ENCODE peak calls at places on chromosomes 11 and 22, in seven cellular contexts. One of them, this sample, is unnamed.
A peak's percentile ranks its signal among the peaks of the same experiment; 100 is the strongest.

GRCh38 chr11:111098091-111098490 is 147.4 kb upstream of the POU2AF2 start:
- DNase-seq in mammary epithelial cell: no peak
- DNase-seq in fibroblast of lung: no peak
- DNase-seq in kidney: no peak
- DNase-seq in IMR-90: no peak
- DNase-seq in endothelial cell of umbilical vein: no peak
- DNase-seq in GM23248: no peak
- DNase-seq in this sample: no peak

GRCh38 chr11:106697058-106697457 is 321.2 kb downstream of the GUCY1A2 start:
- DNase-seq in mammary epithelial cell: peak; percentile 25
- DNase-seq in fibroblast of lung: peak; percentile 90
- DNase-seq in kidney: no peak
- DNase-seq in IMR-90: peak; percentile 76
- DNase-seq in endothelial cell of umbilical vein: no peak
- DNase-seq in GM23248: peak; percentile 79
- DNase-seq in this sample: peak; percentile 66

GRCh38 chr22:47144791-47145425 is 382.5 kb downstream of the TBC1D22A start:
- DNase-seq in mammary epithelial cell: no peak
- DNase-seq in fibroblast of lung: no peak
- DNase-seq in kidney: no peak
- DNase-seq in IMR-90: no peak
- DNase-seq in endothelial cell of umbilical vein: no peak
- DNase-seq in GM23248: no peak
- DNase-seq in this sample: no peak

GRCh38 chr11:124762077-124762623 is at the start of gene ESAM:
- DNase-seq in mammary epithelial cell: no peak
- DNase-seq in fibroblast of lung: no peak
- DNase-seq in kidney: peak; percentile 86
- DNase-seq in IMR-90: no peak
- DNase-seq in endothelial cell of umbilical vein: no peak
- DNase-seq in GM23248: peak; percentile 23
- DNase-seq in this sample: no peak

GRCh38 chr11:65648997-65649491 is 11.1 kb downstream of the SIPA1 start:
- DNase-seq in mammary epithelial cell: no peak
- DNase-seq in fibroblast of lung: peak; percentile 18
- DNase-seq in kidney: peak; percentile 83
- DNase-seq in IMR-90: no peak
- DNase-seq in endothelial cell of umbilical vein: no peak
- DNase-seq in GM23248: no peak
- DNase-seq in this sample: no peak

GRCh38 chr11:121321614-121322243 is 29.2 kb downstream of the SC5D start:
- DNase-seq in mammary epithelial cell: peak; percentile 16
- DNase-seq in fibroblast of lung: peak; percentile 10
- DNase-seq in kidney: no peak
- DNase-seq in IMR-90: peak; percentile 1
- DNase-seq in endothelial cell of umbilical vein: no peak
- DNase-seq in GM23248: peak; percentile 52
- DNase-seq in this sample: peak; percentile 13

GRCh38 chr11:27216268-27217149 is 146.5 kb downstream of the CCDC34 start:
- DNase-seq in mammary epithelial cell: no peak
- DNase-seq in fibroblast of lung: peak; percentile 90
- DNase-seq in kidney: peak; percentile 89
- DNase-seq in IMR-90: peak; percentile 75
- DNase-seq in endothelial cell of umbilical vein: peak; percentile 90
- DNase-seq in GM23248: peak; percentile 43
- DNase-seq in this sample: peak; percentile 88

GRCh38 chr11:102413497-102413896 is 39.1 kb downstream of the TMEM123 start:
- DNase-seq in mammary epithelial cell: no peak
- DNase-seq in fibroblast of lung: no peak
- DNase-seq in kidney: peak; percentile 28
- DNase-seq in IMR-90: no peak
- DNase-seq in endothelial cell of umbilical vein: no peak
- DNase-seq in GM23248: no peak
- DNase-seq in this sample: no peak

GRCh38 chr11:73191151-73191550 is 26.9 kb upstream of the P2RY2 start:
- DNase-seq in mammary epithelial cell: no peak
- DNase-seq in fibroblast of lung: no peak
- DNase-seq in kidney: peak; percentile 49
- DNase-seq in IMR-90: no peak
- DNase-seq in endothelial cell of umbilical vein: no peak
- DNase-seq in GM23248: no peak
- DNase-seq in this sample: no peak

GRCh38 chr11:121067453-121067852 is 33.6 kb upstream of the TECTA start:
- DNase-seq in mammary epithelial cell: no peak
- DNase-seq in fibroblast of lung: no peak
- DNase-seq in kidney: no peak
- DNase-seq in IMR-90: peak; percentile 70
- DNase-seq in endothelial cell of umbilical vein: peak; percentile 33
- DNase-seq in GM23248: no peak
- DNase-seq in this sample: peak; percentile 61

GRCh38 chr11:115085461-115086220 is 407.3 kb downstream of the NXPE2 start:
- DNase-seq in mammary epithelial cell: no peak
- DNase-seq in fibroblast of lung: peak; percentile 28
- DNase-seq in kidney: no peak
- DNase-seq in IMR-90: no peak
- DNase-seq in endothelial cell of umbilical vein: no peak
- DNase-seq in GM23248: no peak
- DNase-seq in this sample: no peak

GRCh38 chr11:128924109-128924508 is 18.6 kb downstream of the TP53AIP1 start:
- DNase-seq in mammary epithelial cell: no peak
- DNase-seq in fibroblast of lung: no peak
- DNase-seq in kidney: peak; percentile 41
- DNase-seq in IMR-90: no peak
- DNase-seq in endothelial cell of umbilical vein: no peak
- DNase-seq in GM23248: no peak
- DNase-seq in this sample: no peak

GRCh38 chr11:11482726-11483125 is 129.7 kb upstream of the CSNK2A3 start:
- DNase-seq in mammary epithelial cell: no peak
- DNase-seq in fibroblast of lung: peak; percentile 5
- DNase-seq in kidney: no peak
- DNase-seq in IMR-90: peak; percentile 12
- DNase-seq in endothelial cell of umbilical vein: no peak
- DNase-seq in GM23248: no peak
- DNase-seq in this sample: no peak

GRCh38 chr22:49915610-49916009 is 2.6 kb downstream of the ALG12 start:
- DNase-seq in mammary epithelial cell: no peak
- DNase-seq in fibroblast of lung: no peak
- DNase-seq in kidney: peak; percentile 67
- DNase-seq in IMR-90: no peak
- DNase-seq in endothelial cell of umbilical vein: no peak
- DNase-seq in GM23248: no peak
- DNase-seq in this sample: no peak

GRCh38 chr22:39808087-39808486 is 85.5 kb downstream of the ENTHD1 start:
- DNase-seq in mammary epithelial cell: no peak
- DNase-seq in fibroblast of lung: no peak
- DNase-seq in kidney: no peak
- DNase-seq in IMR-90: peak; percentile 6
- DNase-seq in endothelial cell of umbilical vein: peak; percentile 28
- DNase-seq in GM23248: peak; percentile 41
- DNase-seq in this sample: peak; percentile 2

GRCh38 chr11:130472434-130472961 is 24.1 kb downstream of the ADAMTS15 start:
- DNase-seq in mammary epithelial cell: no peak
- DNase-seq in fibroblast of lung: no peak
- DNase-seq in kidney: no peak
- DNase-seq in IMR-90: no peak
- DNase-seq in endothelial cell of umbilical vein: no peak
- DNase-seq in GM23248: no peak
- DNase-seq in this sample: no peak

GRCh38 chr11:117392979-117393378 is 65.3 kb downstream of the CEP164 start:
- DNase-seq in mammary epithelial cell: no peak
- DNase-seq in fibroblast of lung: no peak
- DNase-seq in kidney: no peak
- DNase-seq in IMR-90: no peak
- DNase-seq in endothelial cell of umbilical vein: no peak
- DNase-seq in GM23248: no peak
- DNase-seq in this sample: no peak

GRCh38 chr22:27434898-27435297 is 366.7 kb downstream of the MN1 start:
- DNase-seq in mammary epithelial cell: no peak
- DNase-seq in fibroblast of lung: no peak
- DNase-seq in kidney: no peak
- DNase-seq in IMR-90: no peak
- DNase-seq in endothelial cell of umbilical vein: no peak
- DNase-seq in GM23248: no peak
- DNase-seq in this sample: no peak

GRCh38 chr11:22938691-22939090 is 78.4 kb upstream of the CCDC179 start:
- DNase-seq in mammary epithelial cell: no peak
- DNase-seq in fibroblast of lung: no peak
- DNase-seq in kidney: no peak
- DNase-seq in IMR-90: no peak
- DNase-seq in endothelial cell of umbilical vein: no peak
- DNase-seq in GM23248: no peak
- DNase-seq in this sample: no peak

GRCh38 chr22:46742576-46743221 is 4.6 kb upstream of the CERK start:
- DNase-seq in mammary epithelial cell: no peak
- DNase-seq in fibroblast of lung: no peak
- DNase-seq in kidney: peak; percentile 54
- DNase-seq in IMR-90: no peak
- DNase-seq in endothelial cell of umbilical vein: no peak
- DNase-seq in GM23248: no peak
- DNase-seq in this sample: no peak

GRCh38 chr11:827861-828167 is at the start of gene CRACR2B:
- DNase-seq in mammary epithelial cell: no peak
- DNase-seq in fibroblast of lung: no peak
- DNase-seq in kidney: no peak
- DNase-seq in IMR-90: no peak
- DNase-seq in endothelial cell of umbilical vein: no peak
- DNase-seq in GM23248: no peak
- DNase-seq in this sample: no peak

GRCh38 chr22:35404176-35404575 is 4.2 kb downstream of the MCM5 start:
- DNase-seq in mammary epithelial cell: no peak
- DNase-seq in fibroblast of lung: no peak
- DNase-seq in kidney: no peak
- DNase-seq in IMR-90: no peak
- DNase-seq in endothelial cell of umbilical vein: no peak
- DNase-seq in GM23248: no peak
- DNase-seq in this sample: no peak

GRCh38 chr22:35401863-35402262 is 1.9 kb downstream of the MCM5 start:
- DNase-seq in mammary epithelial cell: no peak
- DNase-seq in fibroblast of lung: no peak
- DNase-seq in kidney: no peak
- DNase-seq in IMR-90: no peak
- DNase-seq in endothelial cell of umbilical vein: no peak
- DNase-seq in GM23248: no peak
- DNase-seq in this sample: no peak

GRCh38 chr22:35400335-35400680 is 368 bp downstream of the MCM5 start:
- DNase-seq in mammary epithelial cell: no peak
- DNase-seq in fibroblast of lung: peak; percentile 1
- DNase-seq in kidney: peak; percentile 83
- DNase-seq in IMR-90: no peak
- DNase-seq in endothelial cell of umbilical vein: no peak
- DNase-seq in GM23248: peak; percentile 41
- DNase-seq in this sample: no peak

GRCh38 chr22:35406443-35406842 is 6.5 kb downstream of the MCM5 start:
- DNase-seq in mammary epithelial cell: no peak
- DNase-seq in fibroblast of lung: no peak
- DNase-seq in kidney: no peak
- DNase-seq in IMR-90: no peak
- DNase-seq in endothelial cell of umbilical vein: no peak
- DNase-seq in GM23248: no peak
- DNase-seq in this sample: no peak

DNA sequence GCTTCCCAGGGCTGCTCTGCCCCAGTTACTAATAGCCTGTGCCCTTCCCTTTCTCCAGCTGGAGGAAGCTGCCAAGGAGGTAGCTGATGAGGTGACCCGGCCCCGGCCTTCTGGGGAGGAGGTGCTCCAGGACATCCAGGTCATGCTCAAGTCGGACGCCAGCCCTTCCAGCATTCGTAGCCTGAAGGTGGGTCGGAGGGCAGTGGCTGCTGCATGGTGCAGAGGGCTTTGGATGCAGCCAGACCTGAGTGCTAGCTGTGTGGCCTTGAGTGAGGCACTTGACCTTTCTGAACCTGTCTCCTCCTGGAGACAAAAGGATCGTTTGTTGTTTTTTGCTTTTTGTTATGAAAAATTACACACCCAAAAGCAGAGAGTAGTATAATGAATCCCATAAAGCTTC is 3.4 kb downstream of the MCM5 start:
- DNase-seq in mammary epithelial cell: no peak
- DNase-seq in fibroblast of lung: no peak
- DNase-seq in kidney: no peak
- DNase-seq in IMR-90: no peak
- DNase-seq in endothelial cell of umbilical vein: no peak
- DNase-seq in GM23248: no peak
- DNase-seq in this sample: no peak
- H3K9ac ChIP-seq in mammary epithelial cell: no peak overlapping the region
- H3K9ac ChIP-seq in fibroblast of lung: no peak overlapping the region
- H3K9ac ChIP-seq in kidney: no peak overlapping the region
- H3K9ac ChIP-seq in IMR-90: no peak overlapping the region
- H3K9ac ChIP-seq in endothelial cell of umbilical vein: no peak overlapping the region
- H3K9ac ChIP-seq in GM23248: no peak overlapping the region
- H3K9ac ChIP-seq in this sample: no peak overlapping the region

GRCh38 chr11:58776891-58777451 is 45.2 kb upstream of the GLYAT start:
- DNase-seq in mammary epithelial cell: no peak
- DNase-seq in fibroblast of lung: no peak
- DNase-seq in kidney: no peak
- DNase-seq in IMR-90: no peak
- DNase-seq in endothelial cell of umbilical vein: no peak
- DNase-seq in GM23248: no peak
- DNase-seq in this sample: no peak
- H3K9me3 ChIP-seq in mammary epithelial cell: peaks cover 2% of the 10 kb centered on the region
- H3K9me3 ChIP-seq in fibroblast of lung: no peaks in the 10 kb centered on the region
- H3K9me3 ChIP-seq in kidney: no peaks in the 10 kb centered on the region
- H3K9me3 ChIP-seq in IMR-90: no peaks in the 10 kb centered on the region
- H3K9me3 ChIP-seq in endothelial cell of umbilical vein: no peaks in the 10 kb centered on the region
- H3K9me3 ChIP-seq in GM23248: no peaks in the 10 kb centered on the region
- H3K9me3 ChIP-seq in this sample: peaks cover 4% of the 10 kb centered on the region

DNA sequence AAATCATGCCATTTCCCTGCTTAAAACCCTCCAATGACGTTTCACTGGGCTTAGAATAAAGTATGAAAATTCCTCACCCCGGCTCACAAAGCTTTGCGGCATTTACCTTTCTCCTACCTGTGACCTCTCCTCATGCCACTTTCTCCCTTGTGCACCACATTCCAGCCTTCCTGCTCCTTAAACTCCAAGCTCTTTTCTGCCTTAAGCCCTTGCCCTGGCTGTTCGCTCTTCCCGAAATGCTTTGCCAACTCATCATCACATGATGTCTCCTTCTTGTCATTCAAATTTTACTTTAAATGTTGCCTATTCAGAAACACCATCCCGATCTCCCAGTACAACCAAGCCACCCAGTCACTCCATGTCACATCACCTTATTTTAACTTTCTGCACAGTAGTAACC is 2.0 kb downstream of the PLEKHA7 start:
- DNase-seq in mammary epithelial cell: no peak
- DNase-seq in fibroblast of lung: no peak
- DNase-seq in kidney: no peak
- DNase-seq in IMR-90: no peak
- DNase-seq in endothelial cell of umbilical vein: no peak
- DNase-seq in GM23248: no peak
- DNase-seq in this sample: no peak
- H3K9ac ChIP-seq in mammary epithelial cell: no peak overlapping the region
- H3K9ac ChIP-seq in fibroblast of lung: no peak overlapping the region
- H3K9ac ChIP-seq in kidney: peak overlapping the region; percentile 84
- H3K9ac ChIP-seq in IMR-90: no peak overlapping the region
- H3K9ac ChIP-seq in endothelial cell of umbilical vein: no peak overlapping the region
- H3K9ac ChIP-seq in GM23248: no peak overlapping the region
- H3K9ac ChIP-seq in this sample: no peak overlapping the region

DNA sequence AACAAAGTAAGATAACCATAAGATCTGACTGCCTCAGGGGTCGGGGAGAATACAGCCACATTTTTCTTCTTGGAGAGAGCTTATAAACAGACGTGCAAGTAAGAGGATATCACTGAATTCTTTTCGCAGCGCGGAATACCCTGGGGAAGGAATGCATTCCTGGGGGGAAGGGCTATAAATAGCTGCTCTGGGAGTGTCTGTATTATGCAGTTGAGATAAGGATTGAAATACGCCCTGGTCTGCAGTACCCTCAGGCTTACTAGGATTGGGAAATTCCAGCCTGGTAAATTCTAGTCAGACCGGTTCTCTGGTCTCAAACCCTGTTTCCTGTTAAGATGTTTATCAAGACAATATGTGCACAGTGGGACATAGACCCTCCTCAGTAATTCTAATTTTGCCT is 1491.7 kb upstream of the RAG2 start:
- DNase-seq in mammary epithelial cell: peak; percentile 58
- DNase-seq in fibroblast of lung: peak; percentile 6
- DNase-seq in kidney: no peak
- DNase-seq in IMR-90: no peak
- DNase-seq in endothelial cell of umbilical vein: no peak
- DNase-seq in GM23248: no peak
- DNase-seq in this sample: peak; percentile 65
- H3K9me3 ChIP-seq in mammary epithelial cell: peaks cover 9% of the 10 kb centered on the region
- H3K9me3 ChIP-seq in fibroblast of lung: no peaks in the 10 kb centered on the region
- H3K9me3 ChIP-seq in kidney: no peaks in the 10 kb centered on the region
- H3K9me3 ChIP-seq in IMR-90: peaks cover 5% of the 10 kb centered on the region
- H3K9me3 ChIP-seq in endothelial cell of umbilical vein: no peaks in the 10 kb centered on the region
- H3K9me3 ChIP-seq in GM23248: no peaks in the 10 kb centered on the region
- H3K9me3 ChIP-seq in this sample: peaks cover 13% of the 10 kb centered on the region